ENCODE peak calls at places on chromosomes 12 and 14, in four cellular contexts. One of them, this sample, is unnamed.

GRCh38 chr12:43969882-43970281 is 134.0 kb downstream of the TMEM117 start:
- DNase-seq in heart left ventricle: no peak
- DNase-seq in esophagus muscularis mucosa: no peak
- DNase-seq in thoracic aorta: no peak
- DNase-seq in this sample: no peak

GRCh38 chr12:115404761-115405470 is 720.9 kb upstream of the TBX3 start:
- DNase-seq in heart left ventricle: no peak
- DNase-seq in esophagus muscularis mucosa: peak; percentile 75
- DNase-seq in thoracic aorta: no peak
- DNase-seq in this sample: no peak

GRCh38 chr12:89245090-89245489 is 107.2 kb downstream of the DUSP6 start:
- DNase-seq in heart left ventricle: no peak
- DNase-seq in thoracic aorta: no peak
- DNase-seq in esophagus muscularis mucosa: no peak
- DNase-seq in this sample: no peak

GRCh38 chr14:103836976-103837725 is 10.2 kb downstream of the PPP1R13B start:
- DNase-seq in heart left ventricle: no peak
- DNase-seq in thoracic aorta: no peak
- DNase-seq in esophagus muscularis mucosa: no peak
- DNase-seq in this sample: no peak

GRCh38 chr12:5040368-5040767 is 3.3 kb upstream of the KCNA5 start:
- DNase-seq in heart left ventricle: no peak
- DNase-seq in thoracic aorta: no peak
- DNase-seq in esophagus muscularis mucosa: no peak
- DNase-seq in this sample: no peak

GRCh38 chr14:94571950-94572349 is 9.3 kb upstream of the SERPINA5 start:
- DNase-seq in heart left ventricle: no peak
- DNase-seq in esophagus muscularis mucosa: no peak
- DNase-seq in thoracic aorta: no peak
- DNase-seq in this sample: no peak

GRCh38 chr14:94390372-94391086 is 2.1 kb upstream of the SERPINA1 start:
- DNase-seq in esophagus muscularis mucosa: no peak
- DNase-seq in thoracic aorta: no peak
- DNase-seq in heart left ventricle: peak; percentile 74
- DNase-seq in this sample: peak; percentile 86

GRCh38 chr12:16880864-16881285 is 274.9 kb upstream of the LMO3 start:
- DNase-seq in thoracic aorta: no peak
- DNase-seq in esophagus muscularis mucosa: no peak
- DNase-seq in heart left ventricle: no peak
- DNase-seq in this sample: peak; percentile 20

GRCh38 chr12:116773276-116773731 is 35.2 kb downstream of the RNFT2 start:
- DNase-seq in thoracic aorta: no peak
- DNase-seq in heart left ventricle: no peak
- DNase-seq in esophagus muscularis mucosa: no peak
- DNase-seq in this sample: no peak

GRCh38 chr12:68336754-68337343 is 4.7 kb upstream of the MDM1 start:
- DNase-seq in heart left ventricle: no peak
- DNase-seq in esophagus muscularis mucosa: no peak
- DNase-seq in thoracic aorta: no peak
- DNase-seq in this sample: peak; percentile 36

GRCh38 chr14:32345311-32345771 is 16.2 kb downstream of the AKAP6 start:
- DNase-seq in thoracic aorta: no peak
- DNase-seq in heart left ventricle: no peak
- DNase-seq in esophagus muscularis mucosa: no peak
- DNase-seq in this sample: peak; percentile 21

GRCh38 chr14:39107624-39108023 is 4.6 kb upstream of the SEC23A start:
- DNase-seq in thoracic aorta: no peak
- DNase-seq in heart left ventricle: no peak
- DNase-seq in esophagus muscularis mucosa: no peak
- DNase-seq in this sample: no peak

GRCh38 chr12:80872053-80872452 is 65.7 kb downstream of the LIN7A start:
- DNase-seq in esophagus muscularis mucosa: no peak
- DNase-seq in heart left ventricle: no peak
- DNase-seq in thoracic aorta: no peak
- DNase-seq in this sample: no peak

GRCh38 chr14:76615331-76615730 is 145.9 kb upstream of the VASH1 start:
- DNase-seq in esophagus muscularis mucosa: no peak
- DNase-seq in heart left ventricle: no peak
- DNase-seq in thoracic aorta: no peak
- DNase-seq in this sample: no peak

GRCh38 chr14:32375663-32376062 is 46.6 kb downstream of the AKAP6 start:
- DNase-seq in esophagus muscularis mucosa: no peak
- DNase-seq in heart left ventricle: no peak
- DNase-seq in thoracic aorta: no peak
- DNase-seq in this sample: no peak

GRCh38 chr14:105290598-105291356 is 10.0 kb downstream of the BRF1 start:
- DNase-seq in heart left ventricle: no peak
- DNase-seq in thoracic aorta: no peak
- DNase-seq in esophagus muscularis mucosa: no peak
- DNase-seq in this sample: no peak

GRCh38 chr12:92757599-92758121 is 54.9 kb downstream of the PLEKHG7 start:
- DNase-seq in esophagus muscularis mucosa: no peak
- DNase-seq in heart left ventricle: no peak
- DNase-seq in thoracic aorta: no peak
- DNase-seq in this sample: no peak

GRCh38 chr12:65313704-65314317 is 35.3 kb downstream of the MSRB3 start:
- DNase-seq in thoracic aorta: no peak
- DNase-seq in heart left ventricle: no peak
- DNase-seq in esophagus muscularis mucosa: no peak
- DNase-seq in this sample: no peak

GRCh38 chr12:52870361-52871290 is 21.8 kb upstream of the KRT78 start:
- DNase-seq in thoracic aorta: no peak
- DNase-seq in esophagus muscularis mucosa: no peak
- DNase-seq in heart left ventricle: peak; percentile 56
- DNase-seq in this sample: peak; percentile 91

GRCh38 chr14:59028476-59029202 is 159.8 kb upstream of the DAAM1 start:
- DNase-seq in thoracic aorta: no peak
- DNase-seq in esophagus muscularis mucosa: no peak
- DNase-seq in heart left ventricle: peak; percentile 62
- DNase-seq in this sample: peak; percentile 64

GRCh38 chr12:48199784-48200198 is 3.3 kb downstream of the OR10AD1 start:
- DNase-seq in esophagus muscularis mucosa: peak; percentile 86
- DNase-seq in thoracic aorta: no peak
- DNase-seq in heart left ventricle: no peak
- DNase-seq in this sample: no peak

GRCh38 chr14:71212683-71213107 is 305.4 kb downstream of the PCNX1 start:
- DNase-seq in thoracic aorta: no peak
- DNase-seq in heart left ventricle: no peak
- DNase-seq in esophagus muscularis mucosa: no peak
- DNase-seq in this sample: no peak

GRCh38 chr14:69999246-69999645 is 120.0 kb downstream of the SMOC1 start:
- DNase-seq in esophagus muscularis mucosa: no peak
- DNase-seq in heart left ventricle: no peak
- DNase-seq in thoracic aorta: no peak
- DNase-seq in this sample: no peak

GRCh38 chr14:76490735-76491134 is 114.8 kb downstream of the ESRRB start:
- DNase-seq in thoracic aorta: no peak
- DNase-seq in heart left ventricle: no peak
- DNase-seq in esophagus muscularis mucosa: no peak
- DNase-seq in this sample: no peak

DNA sequence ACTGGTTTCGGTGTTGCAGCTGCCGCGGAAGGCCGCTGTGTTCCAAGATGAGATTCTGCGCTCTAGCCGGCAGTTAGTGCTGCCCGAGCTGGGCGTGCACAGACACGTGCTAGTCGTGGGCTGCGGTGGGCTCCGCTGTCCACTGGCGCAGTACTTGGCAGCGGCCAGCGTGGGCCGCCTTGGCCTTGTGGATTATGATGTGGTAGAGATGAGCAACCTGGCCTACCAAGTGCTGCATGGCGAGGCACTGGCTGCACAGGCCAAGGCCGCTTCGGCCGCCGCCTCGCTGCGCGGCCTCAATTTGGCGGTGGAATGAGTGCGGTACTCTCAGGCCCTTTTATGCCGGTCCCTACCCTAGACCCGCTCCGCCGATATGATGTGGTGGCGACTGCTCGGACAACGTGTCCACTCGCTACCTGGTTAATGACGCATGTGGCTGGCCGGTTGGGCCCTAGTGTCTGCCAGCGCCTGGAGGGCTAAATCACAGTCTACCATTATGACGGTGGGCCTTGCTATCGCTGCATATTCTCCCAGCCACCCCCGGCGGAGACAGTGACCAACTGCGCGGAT is 102.2 kb downstream of the SNAPC1 start:
- DNase-seq in heart left ventricle: no peak
- DNase-seq in esophagus muscularis mucosa: no peak
- DNase-seq in thoracic aorta: no peak
- DNase-seq in this sample: no peak
- H3K4me1 ChIP-seq in heart left ventricle: no peaks in the 10 kb centered on the region
- H3K4me1 ChIP-seq in esophagus muscularis mucosa: no peaks in the 10 kb centered on the region
- H3K4me1 ChIP-seq in thoracic aorta: no peaks in the 10 kb centered on the region
- H3K4me1 ChIP-seq in this sample: no peaks in the 10 kb centered on the region

GRCh38 chr12:106114084-106115068 is 24.4 kb downstream of the NUAK1 start:
- DNase-seq in esophagus muscularis mucosa: no peak
- DNase-seq in heart left ventricle: no peak
- DNase-seq in thoracic aorta: no peak
- DNase-seq in this sample: no peak
- H3K27ac ChIP-seq in esophagus muscularis mucosa: peak overlapping the region; percentile 51
- H3K27ac ChIP-seq in heart left ventricle: peak overlapping the region; percentile 83
- H3K27ac ChIP-seq in thoracic aorta: peak overlapping the region; percentile 81
- H3K27ac ChIP-seq in this sample: peak overlapping the region; percentile 71

GRCh38 chr12:55729592-55730446 is 1.0 kb upstream of the CD63 start:
- DNase-seq in heart left ventricle: peak; percentile 96
- DNase-seq in esophagus muscularis mucosa: peak; percentile 98
- DNase-seq in thoracic aorta: peak; percentile 83
- DNase-seq in this sample: peak; percentile 92

GRCh38 chr12:55728932-55729591 is at the start of gene CD63:
- DNase-seq in heart left ventricle: peak; percentile 95
- DNase-seq in thoracic aorta: no peak
- DNase-seq in esophagus muscularis mucosa: peak; percentile 95
- DNase-seq in this sample: peak; percentile 91

GRCh38 chr12:55727643-55728184 is 1.1 kb downstream of the CD63 start:
- DNase-seq in thoracic aorta: no peak
- DNase-seq in heart left ventricle: peak; percentile 66
- DNase-seq in esophagus muscularis mucosa: no peak
- DNase-seq in this sample: peak; percentile 59

GRCh38 chr12:55726911-55727310 is 1.9 kb downstream of the CD63 start:
- DNase-seq in heart left ventricle: peak; percentile 43
- DNase-seq in thoracic aorta: no peak
- DNase-seq in esophagus muscularis mucosa: no peak
- DNase-seq in this sample: no peak

GRCh38 chr12:55728185-55728931 is 451 bp downstream of the CD63 start:
- DNase-seq in thoracic aorta: no peak
- DNase-seq in esophagus muscularis mucosa: no peak
- DNase-seq in heart left ventricle: peak; percentile 89
- DNase-seq in this sample: peak; percentile 81
- H3K4me1 ChIP-seq in thoracic aorta: peaks cover 23% of the 10 kb centered on the region
- H3K4me1 ChIP-seq in esophagus muscularis mucosa: peaks cover 70% of the 10 kb centered on the region
- H3K4me1 ChIP-seq in heart left ventricle: peaks cover 10% of the 10 kb centered on the region
- H3K4me1 ChIP-seq in this sample: peaks cover 31% of the 10 kb centered on the region

GRCh38 chr12:63154560-63154959 is 3.6 kb upstream of the AVPR1A start:
- DNase-seq in esophagus muscularis mucosa: no peak
- DNase-seq in thoracic aorta: no peak
- DNase-seq in heart left ventricle: no peak
- DNase-seq in this sample: no peak

GRCh38 chr12:63150255-63151060 is 543 bp downstream of the AVPR1A start:
- DNase-seq in thoracic aorta: no peak
- DNase-seq in heart left ventricle: peak; percentile 42
- DNase-seq in esophagus muscularis mucosa: no peak
- DNase-seq in this sample: no peak

GRCh38 chr12:63151898-63152700 is 1.1 kb upstream of the AVPR1A start:
- DNase-seq in esophagus muscularis mucosa: no peak
- DNase-seq in heart left ventricle: no peak
- DNase-seq in thoracic aorta: no peak
- DNase-seq in this sample: peak; percentile 12

GRCh38 chr12:63151061-63151897 is at the start of gene AVPR1A:
- DNase-seq in thoracic aorta: no peak
- DNase-seq in esophagus muscularis mucosa: no peak
- DNase-seq in heart left ventricle: peak; percentile 49
- DNase-seq in this sample: no peak

GRCh38 chr12:63149884-63150254 is 1.1 kb downstream of the AVPR1A start:
- DNase-seq in thoracic aorta: no peak
- DNase-seq in heart left ventricle: no peak
- DNase-seq in esophagus muscularis mucosa: no peak
- DNase-seq in this sample: no peak
- H3K27ac ChIP-seq in thoracic aorta: no peak overlapping the region
- H3K27ac ChIP-seq in heart left ventricle: no peak overlapping the region
- H3K27ac ChIP-seq in esophagus muscularis mucosa: no peak overlapping the region
- H3K27ac ChIP-seq in this sample: no peak overlapping the region

DNA sequence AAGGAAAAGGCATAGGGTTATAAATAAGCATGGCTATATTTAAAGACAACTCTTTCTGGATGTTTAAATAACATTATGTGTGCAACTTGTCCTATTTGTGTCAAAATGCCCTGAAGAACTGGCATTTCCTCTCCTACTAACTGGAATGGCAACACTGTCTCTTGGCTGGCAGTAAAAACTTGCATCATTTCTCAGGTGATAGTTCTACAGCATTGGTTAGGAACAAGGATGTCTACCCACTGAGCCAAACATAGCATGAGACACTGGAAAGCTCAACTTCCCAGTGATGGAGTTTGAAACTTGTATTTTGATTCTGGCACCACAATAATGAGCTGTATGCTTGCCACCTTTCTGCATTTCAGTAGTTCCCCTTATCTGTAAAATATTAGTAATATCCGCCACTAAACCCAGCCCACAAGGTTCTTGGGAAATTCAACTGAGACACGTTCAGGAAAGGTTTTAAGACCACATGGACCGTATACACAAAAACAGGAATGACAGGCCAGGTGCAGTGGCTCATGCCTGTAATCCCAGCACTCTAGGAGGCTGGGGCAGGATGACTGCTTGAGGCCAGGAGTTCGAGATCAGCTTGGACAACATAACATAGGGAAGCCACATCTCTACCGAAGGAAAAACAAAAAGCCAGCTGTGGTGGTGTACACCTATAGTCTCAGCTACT is 5.1 kb downstream of the SLC38A2 start:
- DNase-seq in heart left ventricle: no peak
- DNase-seq in thoracic aorta: no peak
- DNase-seq in esophagus muscularis mucosa: no peak
- DNase-seq in this sample: no peak
- H3K4me1 ChIP-seq in heart left ventricle: peaks cover 10% of the 10 kb centered on the region
- H3K4me1 ChIP-seq in thoracic aorta: peaks cover 50% of the 10 kb centered on the region
- H3K4me1 ChIP-seq in esophagus muscularis mucosa: peaks cover 81% of the 10 kb centered on the region
- H3K4me1 ChIP-seq in this sample: peaks cover 56% of the 10 kb centered on the region

GRCh38 chr12:108570743-108571603 is 8.6 kb downstream of the ISCU start:
- DNase-seq in esophagus muscularis mucosa: peak; percentile 62
- DNase-seq in thoracic aorta: no peak
- DNase-seq in heart left ventricle: no peak
- DNase-seq in this sample: no peak

GRCh38 chr12:108571604-108572165 is 9.3 kb downstream of the ISCU start:
- DNase-seq in thoracic aorta: no peak
- DNase-seq in esophagus muscularis mucosa: peak; percentile 39
- DNase-seq in heart left ventricle: no peak
- DNase-seq in this sample: no peak

GRCh38 chr12:108573310-108573709 is 10.9 kb downstream of the ISCU start:
- DNase-seq in thoracic aorta: no peak
- DNase-seq in heart left ventricle: no peak
- DNase-seq in esophagus muscularis mucosa: no peak
- DNase-seq in this sample: no peak

GRCh38 chr12:108575199-108575912 is 13.0 kb downstream of the ISCU start:
- DNase-seq in esophagus muscularis mucosa: no peak
- DNase-seq in heart left ventricle: no peak
- DNase-seq in thoracic aorta: no peak
- DNase-seq in this sample: peak; percentile 1

GRCh38 chr12:108572166-108572790 is 9.9 kb downstream of the ISCU start:
- DNase-seq in esophagus muscularis mucosa: peak; percentile 39
- DNase-seq in thoracic aorta: no peak
- DNase-seq in heart left ventricle: no peak
- DNase-seq in this sample: no peak
- H3K27ac ChIP-seq in esophagus muscularis mucosa: no peak overlapping the region
- H3K27ac ChIP-seq in thoracic aorta: no peak overlapping the region
- H3K27ac ChIP-seq in heart left ventricle: no peak overlapping the region
- H3K27ac ChIP-seq in this sample: no peak overlapping the region

GRCh38 chr14:22471545-22472121 is 117.4 kb downstream of the DAD1 start:
- DNase-seq in esophagus muscularis mucosa: no peak
- DNase-seq in heart left ventricle: peak; percentile 57
- DNase-seq in thoracic aorta: no peak
- DNase-seq in this sample: peak; percentile 46
- H3K4me1 ChIP-seq in esophagus muscularis mucosa: peaks cover 18% of the 10 kb centered on the region
- H3K4me1 ChIP-seq in heart left ventricle: no peaks in the 10 kb centered on the region
- H3K4me1 ChIP-seq in thoracic aorta: peaks cover 4% of the 10 kb centered on the region
- H3K4me1 ChIP-seq in this sample: no peaks in the 10 kb centered on the region